ENCODE peak calls at places on chromosome 13, in eight cellular contexts. V is endothelial cell, F is GM13977, X is AG10803, I is body of pancreas, M is fibroblast of mammary gland, L is astrocyte of the spinal cord, W is tibial nerve. E is an unnamed sample.

GRCh38 chr13:99005609-99006008 is 27.7 kb upstream of the DOCK9 start:
- DNase-seq in V (no peak), F (no peak), X (no peak), I (no peak), M (no peak), L (no peak), W (no peak), E (no peak)

GRCh38 chr13:30934381-30934780 is 1.9 kb downstream of the TEX26 start:
- DNase-seq in V (no peak), F (no peak), X (no peak), I (no peak), M (no peak), L (no peak), W (no peak), E (no peak)

GRCh38 chr13:84655677-84656076 is 773.4 kb upstream of the SLITRK1 start:
- DNase-seq in V (no peak), F (no peak), X (peak; percentile 21), I (no peak), M (peak; percentile 43), L (peak; percentile 71), W (no peak), E (no peak)

GRCh38 chr13:69545500-69546025 is 562.1 kb upstream of the ATXN8OS start:
- DNase-seq in V (no peak), F (no peak), X (no peak), I (no peak), M (no peak), L (no peak), W (no peak), E (no peak)

GRCh38 chr13:46654956-46655726 is 102.2 kb downstream of the LRCH1 start:
- DNase-seq in V (no peak), F (no peak), X (no peak), I (no peak), M (peak; percentile 46), L (no peak), W (no peak), E (no peak)

GRCh38 chr13:20461481-20461859 is 64.2 kb downstream of the CRYL1 start:
- DNase-seq in V (no peak), F (no peak), X (peak; percentile 17), I (no peak), M (peak; percentile 71), L (peak; percentile 67), W (no peak), E (no peak)

GRCh38 chr13:109743706-109744453 is 42.5 kb downstream of the IRS2 start:
- DNase-seq in V (peak; percentile 56), F (no peak), X (peak; percentile 66), I (no peak), M (peak; percentile 63), L (peak; percentile 67), W (no peak), E (no peak)

GRCh38 chr13:32427852-32428580 is at the start of gene N4BP2L1:
- DNase-seq in V (peak; percentile 37), F (peak; percentile 89), X (peak; percentile 31), I (peak; percentile 88), M (peak; percentile 37), L (peak; percentile 31), W (peak; percentile 80), E (peak; percentile 77)

GRCh38 chr13:40664100-40665060 is 2.1 kb downstream of the FOXO1 start:
- DNase-seq in V (peak; percentile 47), F (peak; percentile 67), X (peak; percentile 23), I (peak; percentile 86), M (no peak), L (peak; percentile 42), W (peak; percentile 66), E (peak; percentile 71)

GRCh38 chr13:109787135-109787954 is 962 bp upstream of the IRS2 start:
- DNase-seq in V (peak; percentile 40), F (no peak), X (peak; percentile 49), I (peak; percentile 57), M (peak; percentile 49), L (peak; percentile 42), W (no peak), E (peak; percentile 31)

GRCh38 chr13:42892760-42893159 is 99.3 kb downstream of the EPSTI1 start:
- DNase-seq in V (no peak), F (no peak), X (peak; percentile 65), I (no peak), M (peak; percentile 89), L (no peak), W (no peak), E (no peak)

DNA sequence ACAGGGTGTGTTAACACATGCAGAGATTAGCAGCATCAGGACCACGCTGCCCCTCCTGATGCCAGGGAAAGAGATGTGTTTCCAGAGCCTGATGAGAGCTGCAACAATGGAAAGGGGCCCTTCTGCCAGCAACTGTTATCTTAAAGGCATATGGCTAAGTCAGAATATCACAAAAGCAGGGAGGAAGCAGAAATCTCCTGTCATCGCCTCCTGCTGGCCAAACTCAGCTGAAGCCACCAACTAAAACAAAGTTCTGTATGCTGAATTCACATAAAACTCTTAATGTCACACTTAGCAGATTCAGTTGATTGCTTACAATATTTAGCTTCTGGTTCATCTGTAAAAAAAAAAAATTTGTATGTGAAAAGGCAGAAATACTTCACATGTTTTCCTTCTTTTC is 178.2 kb downstream of the GPC5 start:
- DNase-seq in V (peak; percentile 49), F (no peak), X (no peak), I (no peak), M (no peak), L (no peak), W (no peak), E (no peak)
- TF ChIP-seq CTCF in V (peak; percentile 72), F (peak; percentile 41), X (no peak), I (no peak), M (no peak), L (peak; percentile 14), W (no peak), E (no peak)

DNA sequence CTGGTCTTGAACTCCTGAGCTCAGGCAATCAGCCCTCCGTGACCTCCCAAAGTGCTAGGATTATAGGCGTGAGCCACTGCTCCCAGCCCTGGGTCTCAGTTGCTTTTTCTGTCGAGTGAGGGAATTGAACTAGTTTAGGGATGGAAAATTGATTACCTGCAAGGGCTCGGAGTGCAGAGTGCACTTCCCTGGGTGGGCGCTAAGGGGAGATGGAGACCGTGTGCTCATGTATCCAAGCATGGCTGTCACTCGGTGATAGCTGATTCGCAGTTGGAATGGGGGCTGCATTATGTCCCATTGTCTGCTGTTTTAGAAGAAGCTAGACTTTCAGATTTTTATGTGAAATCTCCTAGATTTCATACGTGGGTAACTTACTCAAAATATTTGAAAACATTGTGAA is 139.9 kb upstream of the RFC3 start:
- DNase-seq in V (no peak), F (no peak), X (no peak), I (no peak), M (no peak), L (no peak), W (no peak), E (no peak)
- TF ChIP-seq CTCF in V (no peak), F (no peak), X (no peak), I (no peak), M (no peak), L (no peak), W (no peak), E (no peak)

GRCh38 chr13:59906413-59907027 is 257.2 kb downstream of the DIAPH3 start:
- DNase-seq in V (no peak), F (peak; percentile 9), X (peak; percentile 51), I (no peak), M (peak; percentile 60), L (peak; percentile 58), W (no peak), E (no peak)
- TF ChIP-seq CTCF in V (peak; percentile 23), F (peak; percentile 62), X (peak; percentile 88), I (no peak), M (peak; percentile 69), L (peak; percentile 61), W (no peak), E (no peak)

GRCh38 chr13:94416454-94417080 is 62.9 kb downstream of the DCT start:
- DNase-seq in V (peak; percentile 52), F (no peak), X (no peak), I (peak; percentile 6), M (peak; percentile 52), L (no peak), W (no peak), E (no peak)
- TF ChIP-seq CTCF in V (peak; percentile 63), F (peak; percentile 34), X (peak; percentile 42), I (no peak), M (peak; percentile 64), L (peak; percentile 64), W (no peak), E (no peak)

GRCh38 chr13:95298971-95299627 is 2.2 kb downstream of the ABCC4 start:
- DNase-seq in V (no peak), F (peak; percentile 21), X (peak; percentile 43), I (no peak), M (peak; percentile 90), L (peak; percentile 83), W (no peak), E (no peak)
- TF ChIP-seq CTCF in V (no peak), F (no peak), X (no peak), I (no peak), M (no peak), L (no peak), W (no peak), E (no peak)

GRCh38 chr13:71674776-71675352 is 192.1 kb downstream of the DACH1 start:
- DNase-seq in V (no peak), F (no peak), X (no peak), I (no peak), M (no peak), L (no peak), W (no peak), E (no peak)
- TF ChIP-seq CTCF in V (peak; percentile 58), F (peak; percentile 6), X (no peak), I (no peak), M (no peak), L (peak; percentile 17), W (no peak), E (no peak)

DNA sequence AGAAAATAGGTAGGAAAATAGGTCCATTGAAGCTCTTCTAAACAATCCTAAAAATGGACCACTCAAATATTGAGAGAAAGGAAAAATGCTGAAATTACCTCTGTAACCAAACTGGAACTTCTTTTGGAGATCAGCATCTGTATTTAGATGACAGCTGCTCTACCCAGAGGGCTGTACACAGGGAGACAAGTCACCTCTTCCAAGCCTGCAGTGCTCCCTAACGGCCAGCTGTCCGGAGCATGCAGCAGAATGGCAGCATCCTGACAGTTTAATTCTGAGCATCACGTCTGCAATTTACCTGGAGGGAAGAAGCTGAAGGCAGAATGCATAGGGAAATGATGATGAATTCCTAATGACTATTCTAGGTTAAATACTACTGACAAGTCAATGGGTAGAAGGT is 62.8 kb upstream of the DIAPH3 start:
- DNase-seq in V (peak; percentile 9), F (no peak), X (peak; percentile 45), I (peak; percentile 53), M (peak; percentile 35), L (peak; percentile 6), W (no peak), E (no peak)
- TF ChIP-seq CTCF in V (no peak), F (peak; percentile 41), X (peak; percentile 61), I (peak; percentile 12), M (peak; percentile 37), L (peak; percentile 47), W (no peak), E (no peak)

E was measured in activated B cell treated with CpG ODN at 0.5 μM for 24 hours.